ENCODE peak calls at places on chromosome 3, in seven cellular contexts. G, E, Q, H, V, D and W are unnamed samples.

GRCh38 chr3:194339356-194339755 is 11.8 kb downstream of the CPN2 start:
- DNase-seq in G (no peak), E (no peak), Q (no peak), H (no peak), V (no peak), D (no peak), W (peak; percentile 72)

GRCh38 chr3:126773167-126773566 is 69.1 kb downstream of the CHCHD6 start:
- DNase-seq in G (no peak), E (no peak), Q (no peak), H (no peak), V (no peak), D (no peak), W (no peak)

GRCh38 chr3:72161870-72162617 is 377.1 kb upstream of the PROK2 start:
- DNase-seq in G (peak; percentile 51), E (no peak), Q (no peak), H (no peak), V (peak; percentile 73), D (no peak), W (no peak)

GRCh38 chr3:10332481-10333358 is 11.8 kb upstream of the SEC13 start:
- DNase-seq in G (no peak), E (no peak), Q (no peak), H (no peak), V (no peak), D (no peak), W (no peak)

GRCh38 chr3:1616715-1617114 is 482.0 kb upstream of the CNTN4 start:
- DNase-seq in G (no peak), E (no peak), Q (no peak), H (no peak), V (no peak), D (no peak), W (no peak)

GRCh38 chr3:40211579-40211978 is 97.9 kb upstream of the EIF1B start:
- DNase-seq in G (no peak), E (peak; percentile 60), Q (no peak), H (peak; percentile 4), V (peak; percentile 27), D (no peak), W (no peak)

GRCh38 chr3:167651820-167652219 is 1.9 kb downstream of the WDR49 start:
- DNase-seq in G (no peak), E (no peak), Q (no peak), H (no peak), V (no peak), D (no peak), W (no peak)

GRCh38 chr3:58299839-58300516 is 6.1 kb upstream of the RPP14 start:
- DNase-seq in G (peak; percentile 73), E (no peak), Q (no peak), H (no peak), V (peak; percentile 80), D (no peak), W (peak; percentile 44)

GRCh38 chr3:192857148-192857735 is 60.4 kb downstream of the MB21D2 start:
- DNase-seq in G (no peak), E (no peak), Q (no peak), H (no peak), V (no peak), D (no peak), W (no peak)

GRCh38 chr3:151156618-151157216 is 46.3 kb downstream of the GPR171 start:
- DNase-seq in G (peak; percentile 61), E (peak; percentile 32), Q (no peak), H (peak; percentile 52), V (peak; percentile 79), D (no peak), W (peak; percentile 69)

GRCh38 chr3:128068156-128068620 is 16.0 kb downstream of the SEC61A1 start:
- DNase-seq in G (peak; percentile 55), E (no peak), Q (no peak), H (no peak), V (peak; percentile 66), D (no peak), W (peak; percentile 81)

GRCh38 chr3:10600159-10601125 is 95.1 kb upstream of the ATP2B2 start:
- DNase-seq in G (no peak), E (no peak), Q (no peak), H (peak; percentile 74), V (no peak), D (no peak), W (peak; percentile 61)

GRCh38 chr3:156176629-156177210 is 56.3 kb downstream of the KCNAB1 start:
- DNase-seq in G (no peak), E (no peak), Q (no peak), H (no peak), V (no peak), D (no peak), W (no peak)

GRCh38 chr3:71497367-71497925 is 86.1 kb downstream of the FOXP1 start:
- DNase-seq in G (no peak), E (no peak), Q (no peak), H (no peak), V (no peak), D (no peak), W (peak; percentile 65)

GRCh38 chr3:56782215-56782614 is 19.5 kb downstream of the ARHGEF3 start:
- DNase-seq in G (no peak), E (no peak), Q (no peak), H (no peak), V (no peak), D (no peak), W (no peak)

GRCh38 chr3:31941230-31941632 is 39.8 kb downstream of the OSBPL10 start:
- DNase-seq in G (no peak), E (no peak), Q (no peak), H (no peak), V (peak; percentile 74), D (no peak), W (no peak)

GRCh38 chr3:23174426-23175039 is 28.6 kb upstream of the UBE2E2 start:
- DNase-seq in G (no peak), E (no peak), Q (no peak), H (no peak), V (peak; percentile 11), D (no peak), W (peak; percentile 5)

GRCh38 chr3:126737527-126737926 is 33.5 kb downstream of the CHCHD6 start:
- DNase-seq in G (no peak), E (no peak), Q (no peak), H (no peak), V (no peak), D (no peak), W (peak; percentile 57)

GRCh38 chr3:48371651-48372376 is at the start of gene FBXW12:
- DNase-seq in G (no peak), E (no peak), Q (no peak), H (no peak), V (no peak), D (no peak), W (no peak)

GRCh38 chr3:43206632-43207031 is 79.7 kb upstream of the SNRK start:
- DNase-seq in G (no peak), E (no peak), Q (no peak), H (no peak), V (no peak), D (no peak), W (peak; percentile 22)

GRCh38 chr3:124620600-124621063 is 109.6 kb upstream of the UMPS start:
- DNase-seq in G (peak; percentile 26), E (peak; percentile 94), Q (no peak), H (no peak), V (peak; percentile 41), D (peak; percentile 30), W (peak; percentile 25)

GRCh38 chr3:101571028-101571895 is 2.7 kb upstream of the PCNP start:
- DNase-seq in G (no peak), E (no peak), Q (no peak), H (no peak), V (no peak), D (no peak), W (no peak)

GRCh38 chr3:117139681-117140080 is 430.1 kb downstream of the TUSC7 start:
- DNase-seq in G (no peak), E (no peak), Q (no peak), H (no peak), V (no peak), D (no peak), W (no peak)
- H3K4me3 ChIP-seq in G (no peak overlapping the region), E (no peak overlapping the region), Q (no peak overlapping the region), H (no peak overlapping the region), V (no peak overlapping the region), D (no peak overlapping the region), W (no peak overlapping the region)

GRCh38 chr3:122232485-122232884 is 49.0 kb downstream of the CASR start:
- DNase-seq in G (no peak), E (no peak), Q (no peak), H (no peak), V (no peak), D (no peak), W (no peak)
- H3K4me3 ChIP-seq in G (no peak overlapping the region), E (no peak overlapping the region), Q (no peak overlapping the region), H (no peak overlapping the region), V (no peak overlapping the region), D (no peak overlapping the region), W (no peak overlapping the region)

DNA sequence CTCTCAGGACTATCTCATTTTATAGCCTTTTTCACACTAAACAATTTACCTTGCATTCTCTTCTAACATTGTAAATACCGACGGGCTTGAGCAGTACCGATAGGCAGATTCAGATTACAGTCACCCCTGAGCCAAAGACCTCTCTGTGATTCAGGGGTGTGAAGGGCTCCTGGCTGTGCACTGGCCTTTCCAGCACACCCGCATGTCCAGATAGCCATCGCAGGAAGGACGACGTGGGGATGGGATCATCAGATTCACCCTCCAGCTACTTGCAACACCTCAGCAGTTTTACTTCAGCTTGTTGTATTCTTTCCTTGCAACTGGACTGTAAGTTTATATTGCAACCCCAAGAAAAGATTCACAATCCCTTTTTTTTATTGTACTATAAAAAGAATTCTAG is 48.3 kb downstream of the CASR start:
- DNase-seq in G (no peak), E (no peak), Q (no peak), H (no peak), V (no peak), D (no peak), W (no peak)
- H3K4me3 ChIP-seq in G (no peak overlapping the region), E (no peak overlapping the region), Q (no peak overlapping the region), H (no peak overlapping the region), V (no peak overlapping the region), D (no peak overlapping the region), W (no peak overlapping the region)

GRCh38 chr3:185820973-185821758 is 3.7 kb downstream of the IGF2BP2 start:
- DNase-seq in G (peak; percentile 95), E (no peak), Q (no peak), H (peak; percentile 78), V (peak; percentile 94), D (no peak), W (no peak)
- H3K4me3 ChIP-seq in G (peak overlapping the region; percentile 32), E (no peak overlapping the region), Q (no peak overlapping the region), H (peak overlapping the region; percentile 35), V (peak overlapping the region; percentile 87), D (no peak overlapping the region), W (no peak overlapping the region)

GRCh38 chr3:195811756-195812155 is at the start of gene MUC4:
- DNase-seq in G (no peak), E (no peak), Q (no peak), H (no peak), V (no peak), D (no peak), W (peak; percentile 85)
- H3K4me3 ChIP-seq in G (no peak within 1 kb of the TSS), E (no peak within 1 kb of the TSS), Q (no peak within 1 kb of the TSS), H (no peak within 1 kb of the TSS), V (no peak within 1 kb of the TSS), D (no peak within 1 kb of the TSS), W (peak within 1 kb of the TSS; percentile 47)

DNA sequence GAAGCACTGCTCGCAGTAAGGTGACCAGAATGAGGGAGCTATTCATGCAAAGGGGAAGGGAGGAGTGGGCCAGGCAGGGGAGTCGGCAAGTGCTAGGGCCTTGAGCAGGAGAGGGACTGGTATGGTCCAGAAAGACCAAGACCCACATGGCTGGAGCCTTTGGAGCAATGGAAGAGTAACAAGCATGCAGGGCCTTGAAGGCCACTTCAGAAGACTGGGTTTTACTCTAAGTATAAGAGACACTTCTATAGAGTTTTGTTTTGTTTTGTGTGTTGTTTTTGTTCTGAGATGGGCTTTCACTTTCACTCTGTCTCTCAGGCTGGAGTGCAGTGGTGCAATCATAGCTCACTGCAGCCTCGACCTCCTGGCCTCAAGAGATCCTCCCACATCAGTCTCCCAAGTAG is 42.0 kb downstream of the BFSP2 start:
- DNase-seq in G (no peak), E (no peak), Q (no peak), H (no peak), V (no peak), D (no peak), W (no peak)
- H3K4me3 ChIP-seq in G (no peak overlapping the region), E (no peak overlapping the region), Q (no peak overlapping the region), H (no peak overlapping the region), V (no peak overlapping the region), D (peak overlapping the region; percentile 41), W (no peak overlapping the region)